ENCODE peak calls at places on chromosomes 3 and 15, in six cellular contexts. X, W, B, C, I and N are unnamed samples.

GRCh38 chr15:68909601-68910000 is 20.7 kb upstream of the SPESP1 start:
- DNase-seq in X (no peak), W (no peak), B (no peak), C (no peak), I (no peak), N (no peak)

GRCh38 chr3:120155108-120155507 is 60.9 kb upstream of the GSK3B start:
- DNase-seq in X (no peak), W (no peak), B (no peak), C (no peak), I (no peak), N (no peak)

GRCh38 chr15:39391230-39391629 is 189.6 kb upstream of the THBS1 start:
- DNase-seq in X (no peak), W (no peak), B (no peak), C (no peak), I (no peak), N (no peak)

GRCh38 chr3:10285742-10286524 is 6.8 kb downstream of the GHRL start:
- DNase-seq in X (no peak), W (no peak), B (no peak), C (no peak), I (no peak), N (no peak)

GRCh38 chr3:190596341-190597285 is 82.7 kb downstream of the IL1RAP start:
- DNase-seq in X (no peak), W (no peak), B (no peak), C (peak), I (no peak), N (no peak)

GRCh38 chr3:141105828-141106628 is 54.9 kb downstream of the SPSB4 start:
- DNase-seq in X (peak), W (peak), B (peak), C (peak), I (peak), N (peak)

GRCh38 chr3:101942356-101942755 is 93.0 kb downstream of the NFKBIZ start:
- DNase-seq in X (no peak), W (no peak), B (no peak), C (peak), I (peak), N (peak)

GRCh38 chr15:89836255-89837133 is 21.8 kb upstream of the ANPEP start:
- DNase-seq in X (no peak), W (no peak), B (no peak), C (peak), I (no peak), N (no peak)

GRCh38 chr15:75059607-75060006 is 36.2 kb downstream of the PPCDC start:
- DNase-seq in X (no peak), W (no peak), B (no peak), C (no peak), I (no peak), N (no peak)

GRCh38 chr3:140268610-140269009 is 333.6 kb downstream of the CLSTN2 start:
- DNase-seq in X (no peak), W (no peak), B (no peak), C (no peak), I (no peak), N (no peak)

GRCh38 chr3:113745273-113746068 is 578 bp downstream of the NAA50 start:
- DNase-seq in X (peak), W (peak), B (peak), C (peak), I (peak), N (peak)

GRCh38 chr3:133023301-133023830 is 14.8 kb upstream of the TMEM108 start:
- DNase-seq in X (no peak), W (no peak), B (no peak), C (no peak), I (no peak), N (peak)

GRCh38 chr3:95923496-95924210 is 890.7 kb upstream of the EPHA6 start:
- DNase-seq in X (no peak), W (no peak), B (no peak), C (peak), I (no peak), N (peak)

GRCh38 chr3:172836390-172836997 is 86.0 kb downstream of the ECT2 start:
- DNase-seq in X (peak), W (peak), B (peak), C (peak), I (peak), N (peak)

GRCh38 chr3:25556504-25556903 is 108.2 kb downstream of the TOP2B start:
- DNase-seq in X (no peak), W (no peak), B (no peak), C (no peak), I (peak), N (peak)

GRCh38 chr15:39602143-39602542 is 21.3 kb downstream of the THBS1 start:
- DNase-seq in X (no peak), W (no peak), B (no peak), C (no peak), I (no peak), N (no peak)

GRCh38 chr3:110430146-110430545 is 641.5 kb upstream of the NECTIN3 start:
- DNase-seq in X (no peak), W (no peak), B (no peak), C (no peak), I (no peak), N (no peak)

GRCh38 chr3:58639001-58639400 is 27.6 kb downstream of the FAM3D start:
- DNase-seq in X (no peak), W (no peak), B (no peak), C (peak), I (no peak), N (no peak)

GRCh38 chr3:116770815-116771450 is 61.4 kb downstream of the TUSC7 start:
- DNase-seq in X (peak), W (peak), B (no peak), C (peak), I (peak), N (peak)

GRCh38 chr15:73328986-73329385 is 39.8 kb downstream of the HCN4 start:
- DNase-seq in X (peak), W (no peak), B (no peak), C (no peak), I (no peak), N (no peak)

GRCh38 chr15:101124731-101125558 is 126.9 kb downstream of the CHSY1 start:
- DNase-seq in X (no peak), W (no peak), B (no peak), C (peak), I (peak), N (no peak)

GRCh38 chr15:97961067-97961954 is 808 bp downstream of the ARRDC4 start:
- DNase-seq in X (peak), W (peak), B (peak), C (peak), I (peak), N (peak)

GRCh38 chr3:72042397-72043211 is 257.7 kb upstream of the PROK2 start:
- DNase-seq in X (no peak), W (no peak), B (no peak), C (peak), I (no peak), N (no peak)

GRCh38 chr3:27097171-27097570 is 272.0 kb downstream of the NEK10 start:
- DNase-seq in X (no peak), W (no peak), B (no peak), C (no peak), I (no peak), N (no peak)

GRCh38 chr3:127706312-127706711 is 33.6 kb downstream of the ABTB1 start:
- DNase-seq in X (no peak), W (no peak), B (no peak), C (no peak), I (no peak), N (no peak)

GRCh38 chr15:99385865-99386264 is 134.6 kb downstream of the LRRC28 start:
- DNase-seq in X (no peak), W (no peak), B (no peak), C (peak), I (no peak), N (peak)

GRCh38 chr3:150130404-150131100 is 159.9 kb upstream of the PFN2 start:
- DNase-seq in X (peak), W (no peak), B (no peak), C (no peak), I (no peak), N (no peak)

GRCh38 chr15:52098328-52098727 is 14.2 kb downstream of the BCL2L10 start:
- DNase-seq in X (no peak), W (no peak), B (no peak), C (peak), I (no peak), N (peak)

GRCh38 chr3:73060302-73060723 is 1.1 kb upstream of the EBLN2 start:
- DNase-seq in X (no peak), W (no peak), B (no peak), C (peak), I (no peak), N (no peak)

GRCh38 chr15:25182098-25182478 is 227.3 kb downstream of the SNRPN start:
- DNase-seq in X (no peak), W (no peak), B (no peak), C (no peak), I (no peak), N (no peak)

GRCh38 chr3:151774235-151774634 is 39.7 kb upstream of the AADAC start:
- DNase-seq in X (no peak), W (no peak), B (no peak), C (no peak), I (no peak), N (no peak)

GRCh38 chr15:60673918-60674558 is 195.1 kb upstream of the ICE2 start:
- DNase-seq in X (no peak), W (no peak), B (no peak), C (peak), I (no peak), N (peak)

GRCh38 chr3:64039273-64039672 is 16.0 kb upstream of the PSMD6 start:
- DNase-seq in X (no peak), W (no peak), B (no peak), C (no peak), I (no peak), N (no peak)

GRCh38 chr3:11382146-11382545 is 109.9 kb downstream of the ATG7 start:
- DNase-seq in X (no peak), W (no peak), B (no peak), C (no peak), I (no peak), N (no peak)

GRCh38 chr3:134381836-134382442 is 7.7 kb upstream of the AMOTL2 start:
- DNase-seq in X (peak), W (no peak), B (no peak), C (no peak), I (no peak), N (no peak)

GRCh38 chr15:96285306-96285705 is 45.2 kb upstream of the NR2F2 start:
- DNase-seq in X (no peak), W (no peak), B (no peak), C (peak), I (no peak), N (no peak)